ENCODE peak calls at places on chromosome 1, in ten cellular contexts. U, S, T, D, Y, Q, H, P, M and G are unnamed samples. For H3K4me1, the result is how much of the 10 kb centered on the place peaks cover.

GRCh38 chr1:56645663-56646330 is 683 bp downstream of the PRKAA2 start:
- DNase-seq in U (peak), S (peak), T (no peak), D (peak), Y (no peak), Q (no peak), H (peak), P (peak), M (no peak), G (peak)

GRCh38 chr1:10975567-10976326 is 36.7 kb upstream of the TARDBP start:
- DNase-seq in U (peak), S (peak), T (peak), D (no peak), Y (no peak), Q (no peak), H (peak), P (peak), M (no peak), G (peak)

GRCh38 chr1:151502859-151503509 is 8.2 kb upstream of the CGN start:
- DNase-seq in U (no peak), S (no peak), T (no peak), D (no peak), Y (no peak), Q (no peak), H (no peak), P (no peak), M (no peak), G (no peak)

GRCh38 chr1:29259802-29260441 is 23.6 kb downstream of the PTPRU start:
- DNase-seq in U (peak), S (peak), T (no peak), D (peak), Y (peak), Q (no peak), H (peak), P (no peak), M (peak), G (no peak)

GRCh38 chr1:64624859-64625258 is 120.0 kb upstream of the RAVER2 start:
- DNase-seq in U (peak), S (no peak), T (no peak), D (no peak), Y (no peak), Q (no peak), H (no peak), P (no peak), M (no peak), G (no peak)

GRCh38 chr1:12231276-12231595 is 1.4 kb downstream of the VPS13D start:
- DNase-seq in U (no peak), S (no peak), T (no peak), D (no peak), Y (no peak), Q (no peak), H (no peak), P (no peak), M (no peak), G (no peak)

GRCh38 chr1:79617777-79618176 is 611.2 kb upstream of the ADGRL4 start:
- DNase-seq in U (no peak), S (no peak), T (no peak), D (no peak), Y (peak), Q (no peak), H (no peak), P (no peak), M (no peak), G (no peak)

GRCh38 chr1:159985456-159985855 is 31.4 kb upstream of the SLAMF9 start:
- DNase-seq in U (no peak), S (no peak), T (no peak), D (no peak), Y (no peak), Q (no peak), H (no peak), P (no peak), M (no peak), G (no peak)

GRCh38 chr1:192973202-192973601 is 86.0 kb downstream of the UCHL5 start:
- DNase-seq in U (no peak), S (no peak), T (no peak), D (no peak), Y (no peak), Q (no peak), H (no peak), P (no peak), M (no peak), G (no peak)

GRCh38 chr1:79042117-79042516 is 35.6 kb upstream of the ADGRL4 start:
- DNase-seq in U (no peak), S (no peak), T (no peak), D (no peak), Y (no peak), Q (peak), H (no peak), P (peak), M (no peak), G (no peak)

GRCh38 chr1:32536117-32536516 is 3.1 kb upstream of the ZBTB8A start:
- DNase-seq in U (no peak), S (no peak), T (no peak), D (no peak), Y (no peak), Q (no peak), H (no peak), P (no peak), M (no peak), G (no peak)

GRCh38 chr1:89724369-89725015 is 91.6 kb downstream of the LRRC8C start:
- DNase-seq in U (no peak), S (no peak), T (no peak), D (no peak), Y (no peak), Q (peak), H (peak), P (no peak), M (no peak), G (no peak)

GRCh38 chr1:5976231-5976630 is 16.0 kb downstream of the NPHP4 start:
- DNase-seq in U (no peak), S (no peak), T (no peak), D (no peak), Y (no peak), Q (no peak), H (no peak), P (no peak), M (no peak), G (no peak)

GRCh38 chr1:43207229-43207853 is 35.2 kb downstream of the CFAP57 start:
- DNase-seq in U (no peak), S (no peak), T (no peak), D (no peak), Y (no peak), Q (no peak), H (no peak), P (peak), M (no peak), G (no peak)

GRCh38 chr1:106678661-106679060 is 377.8 kb upstream of the PRMT6 start:
- DNase-seq in U (no peak), S (no peak), T (no peak), D (no peak), Y (no peak), Q (no peak), H (no peak), P (no peak), M (no peak), G (no peak)

GRCh38 chr1:162942903-162943567 is 82.1 kb upstream of the CCDC190 start:
- DNase-seq in U (no peak), S (no peak), T (no peak), D (no peak), Y (no peak), Q (no peak), H (no peak), P (no peak), M (no peak), G (no peak)

GRCh38 chr1:221715321-221716169 is 26.3 kb downstream of the DUSP10 start:
- DNase-seq in U (no peak), S (no peak), T (no peak), D (no peak), Y (no peak), Q (no peak), H (no peak), P (peak), M (no peak), G (peak)

GRCh38 chr1:246597340-246597739 is 31.1 kb downstream of the CNST start:
- DNase-seq in U (no peak), S (peak), T (no peak), D (peak), Y (no peak), Q (no peak), H (peak), P (peak), M (no peak), G (peak)

GRCh38 chr1:34889705-34890104 is 30.2 kb upstream of the SMIM12 start:
- DNase-seq in U (no peak), S (no peak), T (no peak), D (no peak), Y (no peak), Q (no peak), H (no peak), P (no peak), M (no peak), G (no peak)

GRCh38 chr1:34884536-34884935 is 25.0 kb upstream of the SMIM12 start:
- DNase-seq in U (no peak), S (no peak), T (no peak), D (no peak), Y (no peak), Q (no peak), H (no peak), P (no peak), M (no peak), G (no peak)

GRCh38 chr1:34885405-34886247 is 26.1 kb upstream of the SMIM12 start:
- DNase-seq in U (no peak), S (peak), T (no peak), D (no peak), Y (peak), Q (no peak), H (peak), P (no peak), M (peak), G (no peak)

GRCh38 chr1:34887593-34887992 is 28.0 kb upstream of the SMIM12 start:
- DNase-seq in U (no peak), S (no peak), T (no peak), D (no peak), Y (no peak), Q (no peak), H (no peak), P (no peak), M (no peak), G (no peak)

DNA sequence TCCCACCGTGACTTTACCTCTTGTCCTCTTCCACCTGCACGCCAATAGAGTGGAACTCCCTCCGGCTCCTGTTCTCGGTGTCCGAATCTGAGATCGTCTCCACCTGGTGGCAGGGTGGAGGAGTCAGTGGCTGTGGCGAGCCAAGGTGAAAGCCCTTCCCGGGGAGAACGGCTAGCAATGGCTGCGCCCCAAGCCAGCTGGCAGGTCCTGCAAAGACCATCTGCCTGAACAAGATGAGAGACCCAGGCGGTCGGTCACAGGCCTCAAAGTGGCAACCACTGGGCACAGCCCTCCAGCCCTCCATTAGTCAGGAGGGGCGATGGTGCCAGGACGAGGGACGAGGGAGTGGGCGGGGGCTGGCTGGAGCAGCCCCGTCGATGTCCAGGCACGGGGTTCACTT is 25.4 kb upstream of the SMIM12 start:
- DNase-seq in U (no peak), S (no peak), T (no peak), D (no peak), Y (no peak), Q (no peak), H (no peak), P (peak), M (no peak), G (peak)
- TF ChIP-seq EP300 in U (no peak), S (no peak), T (no peak), D (no peak), Y (no peak), Q (no peak), H (no peak), P (no peak), M (no peak), G (no peak)

GRCh38 chr1:203304391-203304918 is 864 bp upstream of the BTG2 start:
- DNase-seq in U (no peak), S (no peak), T (no peak), D (no peak), Y (no peak), Q (no peak), H (no peak), P (no peak), M (no peak), G (no peak)
- H3K4me1 ChIP-seq in U (half or more), S (under half), T (half or more), D (under half), Y (half or more), Q (under half), H (under half), P (under half), M (under half), G (under half)

GRCh38 chr1:224768971-224769370 is 152.9 kb downstream of the CNIH3 start:
- DNase-seq in U (no peak), S (no peak), T (no peak), D (no peak), Y (no peak), Q (no peak), H (no peak), P (no peak), M (no peak), G (no peak)

GRCh38 chr1:224779491-224780020 is 149.9 kb upstream of the DNAH14 start:
- DNase-seq in U (no peak), S (no peak), T (no peak), D (no peak), Y (no peak), Q (no peak), H (no peak), P (no peak), M (no peak), G (no peak)

GRCh38 chr1:224773646-224774045 is 155.8 kb upstream of the DNAH14 start:
- DNase-seq in U (no peak), S (no peak), T (no peak), D (no peak), Y (no peak), Q (no peak), H (no peak), P (no peak), M (no peak), G (no peak)

GRCh38 chr1:224769987-224770693 is 154.0 kb downstream of the CNIH3 start:
- DNase-seq in U (no peak), S (no peak), T (no peak), D (no peak), Y (no peak), Q (no peak), H (no peak), P (no peak), M (no peak), G (peak)

GRCh38 chr1:224774378-224774777 is 155.1 kb upstream of the DNAH14 start:
- DNase-seq in U (no peak), S (no peak), T (no peak), D (no peak), Y (no peak), Q (no peak), H (no peak), P (no peak), M (no peak), G (no peak)
- TF ChIP-seq EP300 in U (no peak), S (no peak), T (no peak), D (no peak), Y (no peak), Q (no peak), H (no peak), P (no peak), M (no peak), G (no peak)

DNA sequence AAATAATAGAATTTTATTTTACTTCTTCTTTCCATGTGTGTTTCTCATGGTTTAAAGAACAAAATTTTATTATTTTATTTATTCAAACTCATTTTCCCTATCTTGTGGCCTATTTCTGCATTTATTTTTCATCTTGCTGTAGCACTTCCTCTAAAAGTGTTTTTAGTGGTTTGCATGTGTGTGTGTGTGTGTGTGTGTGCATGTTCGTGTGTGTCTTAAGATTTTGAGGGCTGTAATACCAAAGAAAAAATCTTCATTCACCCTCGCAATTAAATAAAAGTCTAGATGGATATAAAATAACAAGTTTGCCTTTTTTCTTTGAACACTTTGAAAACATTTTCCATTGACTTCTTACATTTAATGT is 24.6 kb upstream of the FCRL3 start:
- DNase-seq in U (no peak), S (no peak), T (no peak), D (no peak), Y (no peak), Q (no peak), H (no peak), P (no peak), M (no peak), G (no peak)
- H3K4me1 ChIP-seq in U (under half), S (under half), T (under half), D (under half), Y (under half), Q (under half), H (under half), P (under half), M (under half), G (under half)

DNA sequence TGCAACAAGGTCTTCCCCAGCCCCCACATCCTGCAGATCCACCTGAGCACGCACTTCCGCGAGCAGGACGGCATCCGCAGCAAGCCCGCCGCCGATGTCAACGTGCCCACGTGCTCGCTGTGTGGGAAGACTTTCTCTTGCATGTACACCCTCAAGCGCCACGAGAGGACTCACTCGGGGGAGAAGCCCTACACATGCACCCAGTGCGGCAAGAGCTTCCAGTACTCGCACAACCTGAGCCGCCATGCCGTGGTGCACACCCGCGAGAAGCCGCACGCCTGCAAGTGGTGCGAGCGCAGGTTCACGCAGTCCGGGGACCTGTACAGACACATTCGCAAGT is 3.8 kb downstream of the ZBTB18 start:
- DNase-seq in U (no peak), S (no peak), T (no peak), D (no peak), Y (no peak), Q (no peak), H (no peak), P (no peak), M (peak), G (no peak)
- TF ChIP-seq EP300 in U (no peak), S (no peak), T (no peak), D (no peak), Y (no peak), Q (no peak), H (no peak), P (no peak), M (no peak), G (no peak)